ENCODE peak calls at places on chromosomes 11 and 22, in five cellular contexts. V, L, U, K and G are unnamed samples.

GRCh38 chr22:30591191-30591587 is 521 bp downstream of the PES1 start:
- DNase-seq in K (peak), V (no peak), L (peak), U (no peak), G (peak)

GRCh38 chr11:60175860-60176275 is 7.0 kb downstream of the MS4A6A start:
- DNase-seq in V (peak), K (no peak), L (no peak), U (no peak), G (peak)

GRCh38 chr11:110907629-110908028 is 195.4 kb upstream of the ARHGAP20 start:
- DNase-seq in V (no peak), L (peak), K (peak), U (no peak), G (peak)

GRCh38 chr22:19855504-19856409 is 1.1 kb upstream of the GNB1L start:
- DNase-seq in V (peak), K (peak), U (peak), L (peak), G (peak)

GRCh38 chr11:107898270-107898669 is 30.0 kb upstream of the RAB39A start:
- DNase-seq in L (peak), K (peak), U (no peak), V (no peak), G (no peak)

GRCh38 chr11:94524293-94524692 is 12.0 kb downstream of the C11orf97 start:
- DNase-seq in U (no peak), K (no peak), L (no peak), V (no peak), G (no peak)

GRCh38 chr11:92330114-92330513 is 105.5 kb downstream of the FAT3 start:
- DNase-seq in K (no peak), V (no peak), L (no peak), U (no peak), G (no peak)

GRCh38 chr11:118153976-118154375 is 1.4 kb upstream of the SCN4B start:
- DNase-seq in V (no peak), K (no peak), U (no peak), L (no peak), G (no peak)

GRCh38 chr22:49040111-49040510 is 787.6 kb downstream of the BRD1 start:
- DNase-seq in L (no peak), U (no peak), V (no peak), K (no peak), G (no peak)